ENCODE peak calls at places on chromosomes 12 and 14, in five cellular contexts. One of them, this sample, is unnamed.

GRCh38 chr14:101367421-101368261 is 193.7 kb upstream of the DIO3 start:
- DNase-seq in brain microvascular endothelial cell: no peak
- DNase-seq in upper lobe of right lung: no peak
- DNase-seq in endodermal cell: peak; percentile 45
- DNase-seq in hepatocyte: no peak
- DNase-seq in this sample: no peak

GRCh38 chr14:68598621-68599447 is 194.0 kb downstream of the ZFP36L1 start:
- DNase-seq in upper lobe of right lung: peak; percentile 77
- DNase-seq in endodermal cell: no peak
- DNase-seq in hepatocyte: peak; percentile 82
- DNase-seq in brain microvascular endothelial cell: peak; percentile 84
- DNase-seq in this sample: peak; percentile 97

GRCh38 chr12:56867216-56867615 is 67.0 kb downstream of the SDR9C7 start:
- DNase-seq in endodermal cell: no peak
- DNase-seq in brain microvascular endothelial cell: no peak
- DNase-seq in upper lobe of right lung: no peak
- DNase-seq in hepatocyte: no peak
- DNase-seq in this sample: no peak

GRCh38 chr14:35963209-35963608 is 137.1 kb downstream of the BRMS1L start:
- DNase-seq in upper lobe of right lung: no peak
- DNase-seq in hepatocyte: no peak
- DNase-seq in endodermal cell: no peak
- DNase-seq in brain microvascular endothelial cell: no peak
- DNase-seq in this sample: no peak

GRCh38 chr12:121580959-121581680 is at the start of gene KDM2B:
- DNase-seq in upper lobe of right lung: no peak
- DNase-seq in hepatocyte: peak; percentile 50
- DNase-seq in endodermal cell: peak; percentile 89
- DNase-seq in brain microvascular endothelial cell: peak; percentile 40
- DNase-seq in this sample: peak; percentile 68

GRCh38 chr14:61696753-61697318 is 1.5 kb downstream of the HIF1A start:
- DNase-seq in upper lobe of right lung: no peak
- DNase-seq in hepatocyte: no peak
- DNase-seq in endodermal cell: no peak
- DNase-seq in brain microvascular endothelial cell: no peak
- DNase-seq in this sample: peak; percentile 75

GRCh38 chr12:1533602-1534304 is 60.6 kb downstream of the FBXL14 start:
- DNase-seq in hepatocyte: no peak
- DNase-seq in endodermal cell: peak; percentile 47
- DNase-seq in upper lobe of right lung: peak; percentile 58
- DNase-seq in brain microvascular endothelial cell: peak; percentile 71
- DNase-seq in this sample: peak; percentile 45

GRCh38 chr14:56817396-56817921 is 7.2 kb upstream of the OTX2 start:
- DNase-seq in brain microvascular endothelial cell: no peak
- DNase-seq in endodermal cell: peak; percentile 74
- DNase-seq in hepatocyte: no peak
- DNase-seq in upper lobe of right lung: no peak
- DNase-seq in this sample: no peak

GRCh38 chr12:24948452-24948815 is 467 bp downstream of the BCAT1 start:
- DNase-seq in endodermal cell: peak; percentile 81
- DNase-seq in brain microvascular endothelial cell: no peak
- DNase-seq in hepatocyte: peak; percentile 8
- DNase-seq in upper lobe of right lung: no peak
- DNase-seq in this sample: peak; percentile 12

GRCh38 chr14:55111122-55111705 is 17.8 kb upstream of the LGALS3 start:
- DNase-seq in upper lobe of right lung: no peak
- DNase-seq in brain microvascular endothelial cell: no peak
- DNase-seq in endodermal cell: no peak
- DNase-seq in hepatocyte: no peak
- DNase-seq in this sample: no peak

GRCh38 chr14:100471451-100472093 is 115.6 kb downstream of the BEGAIN start:
- DNase-seq in hepatocyte: no peak
- DNase-seq in upper lobe of right lung: no peak
- DNase-seq in brain microvascular endothelial cell: no peak
- DNase-seq in endodermal cell: no peak
- DNase-seq in this sample: no peak

GRCh38 chr12:14417717-14418116 is 52.2 kb downstream of the ATF7IP start:
- DNase-seq in endodermal cell: peak; percentile 93
- DNase-seq in upper lobe of right lung: no peak
- DNase-seq in hepatocyte: peak; percentile 71
- DNase-seq in brain microvascular endothelial cell: peak; percentile 96
- DNase-seq in this sample: peak; percentile 93

GRCh38 chr12:67920432-67920831 is 68.8 kb upstream of the IFNG-AS1 start:
- DNase-seq in upper lobe of right lung: no peak
- DNase-seq in brain microvascular endothelial cell: no peak
- DNase-seq in hepatocyte: no peak
- DNase-seq in endodermal cell: no peak
- DNase-seq in this sample: no peak

GRCh38 chr14:50045039-50045711 is 71.2 kb downstream of the VCPKMT start:
- DNase-seq in upper lobe of right lung: peak; percentile 85
- DNase-seq in hepatocyte: peak; percentile 73
- DNase-seq in brain microvascular endothelial cell: peak; percentile 50
- DNase-seq in endodermal cell: no peak
- DNase-seq in this sample: peak; percentile 80

GRCh38 chr12:27790179-27790578 is 10.1 kb upstream of the MANSC4 start:
- DNase-seq in hepatocyte: no peak
- DNase-seq in brain microvascular endothelial cell: no peak
- DNase-seq in upper lobe of right lung: no peak
- DNase-seq in endodermal cell: no peak
- DNase-seq in this sample: no peak

GRCh38 chr14:68630081-68630571 is 162.7 kb downstream of the ZFP36L1 start:
- DNase-seq in hepatocyte: no peak
- DNase-seq in endodermal cell: no peak
- DNase-seq in upper lobe of right lung: peak; percentile 42
- DNase-seq in brain microvascular endothelial cell: no peak
- DNase-seq in this sample: no peak

GRCh38 chr12:28313631-28314030 is 123.4 kb downstream of the CCDC91 start:
- DNase-seq in hepatocyte: no peak
- DNase-seq in endodermal cell: no peak
- DNase-seq in brain microvascular endothelial cell: peak; percentile 19
- DNase-seq in upper lobe of right lung: no peak
- DNase-seq in this sample: no peak

GRCh38 chr12:101050631-101051030 is 159.4 kb downstream of the SLC5A8 start:
- DNase-seq in brain microvascular endothelial cell: no peak
- DNase-seq in upper lobe of right lung: no peak
- DNase-seq in endodermal cell: no peak
- DNase-seq in hepatocyte: no peak
- DNase-seq in this sample: no peak

GRCh38 chr12:613996-614726 is 49.1 kb downstream of the NINJ2 start:
- DNase-seq in upper lobe of right lung: no peak
- DNase-seq in brain microvascular endothelial cell: no peak
- DNase-seq in hepatocyte: no peak
- DNase-seq in endodermal cell: peak; percentile 86
- DNase-seq in this sample: peak; percentile 34

GRCh38 chr12:45214739-45215418 is 1.0 kb upstream of the ANO6 start:
- DNase-seq in brain microvascular endothelial cell: no peak
- DNase-seq in hepatocyte: no peak
- DNase-seq in upper lobe of right lung: no peak
- DNase-seq in endodermal cell: no peak
- DNase-seq in this sample: peak; percentile 54

GRCh38 chr14:31505411-31505810 is 17.6 kb upstream of the GPR33 start:
- DNase-seq in endodermal cell: no peak
- DNase-seq in brain microvascular endothelial cell: peak; percentile 75
- DNase-seq in hepatocyte: no peak
- DNase-seq in upper lobe of right lung: no peak
- DNase-seq in this sample: peak; percentile 86

GRCh38 chr12:16449459-16449858 is 102.0 kb downstream of the MGST1 start:
- DNase-seq in upper lobe of right lung: no peak
- DNase-seq in endodermal cell: no peak
- DNase-seq in hepatocyte: no peak
- DNase-seq in brain microvascular endothelial cell: no peak
- DNase-seq in this sample: peak; percentile 11

GRCh38 chr12:7989827-7990491 is 42.6 kb upstream of the FOXJ2 start:
- DNase-seq in brain microvascular endothelial cell: no peak
- DNase-seq in upper lobe of right lung: peak; percentile 85
- DNase-seq in endodermal cell: no peak
- DNase-seq in hepatocyte: no peak
- DNase-seq in this sample: no peak

GRCh38 chr14:81562818-81563217 is 29.2 kb upstream of the SEL1L start:
- DNase-seq in endodermal cell: peak; percentile 63
- DNase-seq in upper lobe of right lung: no peak
- DNase-seq in brain microvascular endothelial cell: no peak
- DNase-seq in hepatocyte: no peak
- DNase-seq in this sample: no peak

GRCh38 chr12:54021432-54022013 is 6.7 kb upstream of the HOXC6 start:
- DNase-seq in endodermal cell: peak; percentile 94
- DNase-seq in brain microvascular endothelial cell: no peak
- DNase-seq in hepatocyte: no peak
- DNase-seq in upper lobe of right lung: no peak
- DNase-seq in this sample: no peak

GRCh38 chr12:51437471-51437870 is 12.8 kb downstream of the SLC4A8 start:
- DNase-seq in upper lobe of right lung: no peak
- DNase-seq in hepatocyte: no peak
- DNase-seq in brain microvascular endothelial cell: no peak
- DNase-seq in endodermal cell: no peak
- DNase-seq in this sample: no peak

GRCh38 chr12:3061858-3062215 is 15.3 kb upstream of the TSPAN9 start:
- DNase-seq in upper lobe of right lung: no peak
- DNase-seq in hepatocyte: no peak
- DNase-seq in brain microvascular endothelial cell: no peak
- DNase-seq in endodermal cell: no peak
- DNase-seq in this sample: no peak

GRCh38 chr12:3055712-3056467 is 21.3 kb upstream of the TSPAN9 start:
- DNase-seq in endodermal cell: peak; percentile 78
- DNase-seq in hepatocyte: no peak
- DNase-seq in upper lobe of right lung: no peak
- DNase-seq in brain microvascular endothelial cell: no peak
- DNase-seq in this sample: no peak

GRCh38 chr12:3065300-3065699 is 11.9 kb upstream of the TSPAN9 start:
- DNase-seq in hepatocyte: no peak
- DNase-seq in brain microvascular endothelial cell: no peak
- DNase-seq in endodermal cell: peak; percentile 38
- DNase-seq in upper lobe of right lung: no peak
- DNase-seq in this sample: no peak

GRCh38 chr12:3061129-3061857 is 15.9 kb upstream of the TSPAN9 start:
- DNase-seq in upper lobe of right lung: no peak
- DNase-seq in brain microvascular endothelial cell: peak; percentile 73
- DNase-seq in endodermal cell: peak; percentile 36
- DNase-seq in hepatocyte: peak; percentile 59
- DNase-seq in this sample: no peak
- H3K27ac ChIP-seq in upper lobe of right lung: no peak overlapping the region
- H3K27ac ChIP-seq in brain microvascular endothelial cell: no peak overlapping the region
- H3K27ac ChIP-seq in endodermal cell: no peak overlapping the region
- H3K27ac ChIP-seq in hepatocyte: no peak overlapping the region
- H3K27ac ChIP-seq in this sample: no peak overlapping the region

GRCh38 chr14:105710119-105711057 is 184.0 kb downstream of the TMEM121 start:
- DNase-seq in hepatocyte: no peak
- DNase-seq in upper lobe of right lung: peak; percentile 52
- DNase-seq in endodermal cell: peak; percentile 27
- DNase-seq in brain microvascular endothelial cell: no peak
- DNase-seq in this sample: no peak

GRCh38 chr14:105711058-105711620 is 184.8 kb downstream of the TMEM121 start:
- DNase-seq in upper lobe of right lung: no peak
- DNase-seq in endodermal cell: peak; percentile 7
- DNase-seq in brain microvascular endothelial cell: no peak
- DNase-seq in hepatocyte: no peak
- DNase-seq in this sample: no peak

GRCh38 chr14:105709281-105710118 is 183.1 kb downstream of the TMEM121 start:
- DNase-seq in brain microvascular endothelial cell: no peak
- DNase-seq in upper lobe of right lung: peak; percentile 57
- DNase-seq in hepatocyte: no peak
- DNase-seq in endodermal cell: no peak
- DNase-seq in this sample: no peak

GRCh38 chr14:105711841-105712460 is 185.6 kb downstream of the TMEM121 start:
- DNase-seq in brain microvascular endothelial cell: no peak
- DNase-seq in upper lobe of right lung: no peak
- DNase-seq in endodermal cell: peak; percentile 10
- DNase-seq in hepatocyte: no peak
- DNase-seq in this sample: no peak
- H3K27ac ChIP-seq in brain microvascular endothelial cell: no peak overlapping the region
- H3K27ac ChIP-seq in upper lobe of right lung: no peak overlapping the region
- H3K27ac ChIP-seq in endodermal cell: no peak overlapping the region
- H3K27ac ChIP-seq in hepatocyte: no peak overlapping the region
- H3K27ac ChIP-seq in this sample: no peak overlapping the region

GRCh38 chr12:89245090-89245489 is 107.2 kb downstream of the DUSP6 start:
- DNase-seq in hepatocyte: no peak
- DNase-seq in brain microvascular endothelial cell: no peak
- DNase-seq in upper lobe of right lung: no peak
- DNase-seq in endodermal cell: peak; percentile 64
- DNase-seq in this sample: peak; percentile 58
- H3K27ac ChIP-seq in hepatocyte: no peak overlapping the region
- H3K27ac ChIP-seq in brain microvascular endothelial cell: no peak overlapping the region
- H3K27ac ChIP-seq in upper lobe of right lung: peak overlapping the region; percentile 20
- H3K27ac ChIP-seq in endodermal cell: no peak overlapping the region
- H3K27ac ChIP-seq in this sample: no peak overlapping the region

DNA sequence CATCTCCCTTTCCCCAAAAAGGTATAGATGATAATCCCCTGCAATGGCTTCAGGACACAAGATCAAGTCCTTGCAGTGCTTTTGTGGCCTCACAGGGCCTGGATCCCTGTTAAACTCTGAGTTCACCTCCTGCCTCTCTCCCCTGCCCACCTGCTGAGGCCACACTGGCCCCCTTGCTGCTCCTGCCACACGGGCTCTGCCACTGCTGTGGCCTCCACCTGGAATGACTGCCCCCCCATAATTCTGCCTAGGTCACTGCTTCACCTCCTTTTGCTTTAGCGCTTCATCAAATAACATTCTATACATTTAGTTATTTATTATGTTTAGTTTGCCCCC is 653 bp upstream of the IFI27 start:
- DNase-seq in brain microvascular endothelial cell: no peak
- DNase-seq in hepatocyte: no peak
- DNase-seq in endodermal cell: no peak
- DNase-seq in upper lobe of right lung: no peak
- DNase-seq in this sample: no peak
- H3K27ac ChIP-seq in brain microvascular endothelial cell: no peak overlapping the region
- H3K27ac ChIP-seq in hepatocyte: no peak overlapping the region
- H3K27ac ChIP-seq in endodermal cell: no peak overlapping the region
- H3K27ac ChIP-seq in upper lobe of right lung: peak overlapping the region; percentile 80
- H3K27ac ChIP-seq in this sample: no peak overlapping the region

DNA sequence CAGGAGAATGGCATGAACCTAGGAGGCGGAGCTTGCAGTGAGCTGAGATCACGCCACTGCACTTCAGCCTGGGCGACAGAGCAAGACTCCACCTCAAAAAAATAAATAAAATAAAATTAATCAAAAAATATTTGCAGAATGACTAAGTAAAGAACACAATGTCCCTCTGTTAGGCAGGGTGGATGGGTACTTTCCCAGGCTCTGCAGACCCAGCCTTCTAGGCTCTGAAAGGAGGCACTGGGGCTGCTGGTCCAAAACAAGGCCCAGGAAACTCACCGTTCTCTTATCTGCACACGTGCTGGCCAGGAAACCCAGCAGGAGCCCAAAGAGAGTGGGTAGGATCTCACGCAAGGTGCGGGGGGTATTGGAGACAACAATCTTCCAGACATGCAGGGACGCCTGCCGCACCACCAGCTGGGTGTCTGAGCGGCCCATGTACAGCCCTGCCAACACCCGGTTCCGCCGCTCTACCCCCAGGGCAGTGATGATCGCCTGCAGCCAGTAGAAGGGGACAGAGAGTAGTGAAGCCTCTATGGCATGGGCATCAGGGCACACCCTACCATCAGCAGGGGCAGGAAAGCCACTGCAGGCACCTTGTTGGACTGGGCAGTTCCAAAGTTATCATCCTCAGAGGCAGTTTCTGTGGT is 25.8 kb upstream of the RAB35 start:
- DNase-seq in brain microvascular endothelial cell: peak; percentile 79
- DNase-seq in endodermal cell: no peak
- DNase-seq in hepatocyte: no peak
- DNase-seq in upper lobe of right lung: no peak
- DNase-seq in this sample: no peak
- H3K27ac ChIP-seq in brain microvascular endothelial cell: peak overlapping the region; percentile 78
- H3K27ac ChIP-seq in endodermal cell: no peak overlapping the region
- H3K27ac ChIP-seq in hepatocyte: no peak overlapping the region
- H3K27ac ChIP-seq in upper lobe of right lung: no peak overlapping the region
- H3K27ac ChIP-seq in this sample: no peak overlapping the region